ENCODE peak calls at places on chromosomes 16 and 17, in eight cellular contexts. O, U, A, Q, Z, T, M and Y are unnamed samples.
A peak's percentile ranks its signal among the peaks of the same experiment; 100 is the strongest.

GRCh38 chr17:30824356-30825145 is at the start of gene CRLF3:
- DNase-seq in U (peak; percentile 75), A (peak; percentile 94), Z (peak; percentile 96), M (peak; percentile 88), Q (peak; percentile 88), O (peak; percentile 68), T (peak; percentile 74), Y (peak; percentile 90)

GRCh38 chr16:89383095-89384003 is 107.0 kb downstream of the ANKRD11 start:
- DNase-seq in T (no peak), M (no peak), O (peak; percentile 45), Q (no peak), U (no peak), Z (peak; percentile 77), A (peak; percentile 74), Y (peak; percentile 36)

GRCh38 chr17:81551458-81552243 is 502 bp downstream of the FAAP100 start:
- DNase-seq in O (peak; percentile 28), A (peak; percentile 32), Q (no peak), M (peak; percentile 27), T (no peak), U (no peak), Z (peak; percentile 24), Y (peak; percentile 85)

GRCh38 chr16:53509906-53510703 is 7.1 kb upstream of the AKTIP start:
- DNase-seq in O (peak; percentile 60), A (peak; percentile 65), M (peak; percentile 66), Q (peak; percentile 71), U (no peak), Z (peak; percentile 65), T (no peak), Y (peak; percentile 55)

GRCh38 chr17:78307887-78308633 is 51.8 kb downstream of the SOCS3 start:
- DNase-seq in T (no peak), M (no peak), U (no peak), Q (no peak), A (no peak), Z (no peak), O (no peak), Y (no peak)

GRCh38 chr16:66372078-66372897 is 5.8 kb downstream of the CDH5 start:
- DNase-seq in Z (no peak), A (no peak), Q (no peak), U (no peak), T (no peak), O (no peak), M (no peak), Y (no peak)

GRCh38 chr17:59371426-59372099 is 40.1 kb downstream of the YPEL2 start:
- DNase-seq in T (no peak), O (no peak), M (peak; percentile 65), U (no peak), Z (no peak), A (no peak), Q (no peak), Y (peak; percentile 64)

GRCh38 chr16:74071996-74072559 is 224.5 kb upstream of the PSMD7 start:
- DNase-seq in A (no peak), Q (peak; percentile 19), M (no peak), O (no peak), T (no peak), Z (no peak), U (no peak), Y (no peak)

GRCh38 chr16:65410801-65411200 is 288.9 kb upstream of the CDH11 start:
- DNase-seq in A (no peak), T (no peak), O (no peak), Q (peak; percentile 26), U (no peak), M (peak; percentile 12), Z (no peak), Y (no peak)

GRCh38 chr16:58243528-58244004 is 45.7 kb upstream of the CSNK2A2 start:
- DNase-seq in T (no peak), U (no peak), Q (no peak), Z (peak; percentile 46), M (no peak), A (peak; percentile 48), O (no peak), Y (no peak)

GRCh38 chr17:30344283-30345088 is 10.6 kb upstream of the TMIGD1 start:
- DNase-seq in O (no peak), A (peak; percentile 61), T (no peak), Q (peak; percentile 75), Z (no peak), M (peak; percentile 67), U (no peak), Y (peak; percentile 30)

GRCh38 chr17:49729074-49729473 is 21.3 kb upstream of the SLC35B1 start:
- DNase-seq in U (no peak), A (no peak), Z (no peak), O (no peak), T (no peak), Q (no peak), M (peak; percentile 27), Y (no peak)

GRCh38 chr17:19344311-19345066 is 18.0 kb downstream of the B9D1 start:
- DNase-seq in Q (no peak), T (no peak), U (no peak), Z (no peak), O (no peak), M (no peak), A (no peak), Y (no peak)

GRCh38 chr17:77353684-77354419 is 213.1 kb downstream of the SEC14L1 start:
- DNase-seq in M (no peak), Q (no peak), T (no peak), O (no peak), U (no peak), A (no peak), Z (no peak), Y (peak; percentile 6)

GRCh38 chr16:68802190-68802589 is 41.1 kb upstream of the TANGO6 start:
- DNase-seq in Z (peak; percentile 6), U (no peak), T (no peak), A (no peak), Q (no peak), O (peak; percentile 94), M (peak; percentile 62), Y (no peak)

GRCh38 chr16:27980919-27981670 is 82.4 kb downstream of the GSG1L start:
- DNase-seq in M (no peak), Q (no peak), O (no peak), Z (no peak), U (no peak), A (no peak), T (no peak), Y (no peak)

GRCh38 chr16:50644730-50645129 is 36.4 kb downstream of the SNX20 start:
- DNase-seq in Z (peak; percentile 55), Q (peak; percentile 34), T (no peak), A (peak; percentile 41), U (no peak), M (peak; percentile 76), O (peak; percentile 21), Y (peak; percentile 55)

GRCh38 chr16:10509534-10510025 is 70.8 kb downstream of the EMP2 start:
- DNase-seq in U (peak; percentile 35), M (peak; percentile 83), T (peak; percentile 82), A (peak; percentile 87), Q (peak; percentile 86), O (peak; percentile 83), Z (peak; percentile 80), Y (peak; percentile 80)